ENCODE peak calls at places on chromosomes 7 and 10, in seven cellular contexts. D is endothelial cell, Z is mucosa of gallbladder, J is brain microvascular endothelial cell, M is activated T-cell treated with anti-CD3 and anti-CD28 coated beads for 1 hour, L is AG04449, Y is fibroblast of pulmonary artery. W is an unnamed sample.

GRCh38 chr10:103130910-103131309 is 62.2 kb downstream of the NT5C2 start:
- DNase-seq in D (no peak), Z (no peak), J (no peak), L (no peak), M (no peak), Y (no peak), W (no peak)

GRCh38 chr7:44979481-44980392 is 922 bp upstream of the MYO1G start:
- DNase-seq in Z (no peak), Y (no peak), J (no peak), M (no peak), D (no peak), L (no peak), W (peak; percentile 23)

GRCh38 chr10:102675887-102676616 is 31.8 kb downstream of the TRIM8 start:
- DNase-seq in Z (peak; percentile 57), M (no peak), J (peak; percentile 95), D (no peak), L (peak; percentile 95), Y (peak; percentile 89), W (peak; percentile 91)

GRCh38 chr10:131651674-131652093 is 249.1 kb upstream of the PPP2R2D start:
- DNase-seq in D (no peak), L (no peak), M (no peak), Z (no peak), Y (no peak), J (no peak), W (no peak)

GRCh38 chr10:18340496-18341051 is 200.3 kb downstream of the CACNB2 start:
- DNase-seq in M (no peak), Z (no peak), J (peak; percentile 31), L (no peak), D (no peak), Y (peak; percentile 15), W (peak; percentile 50)

GRCh38 chr10:122291739-122292138 is 20.6 kb downstream of the BTBD16 start:
- DNase-seq in Y (no peak), Z (no peak), D (no peak), L (no peak), M (no peak), J (no peak), W (no peak)

GRCh38 chr7:127974611-127975010 is 56.6 kb downstream of the LRRC4 start:
- DNase-seq in M (no peak), Y (no peak), Z (no peak), D (no peak), L (no peak), J (no peak), W (no peak)

GRCh38 chr7:57867884-57868701 is 418.1 kb downstream of the ZNF716 start:
- DNase-seq in M (no peak), D (no peak), J (no peak), Z (no peak), L (no peak), Y (peak; percentile 2), W (no peak)

GRCh38 chr10:35386594-35387174 is 50.4 kb downstream of the CCNY start:
- DNase-seq in L (no peak), J (peak; percentile 46), D (no peak), Y (peak; percentile 82), Z (peak; percentile 52), M (no peak), W (peak; percentile 53)

GRCh38 chr7:157097569-157097968 is 41.2 kb upstream of the UBE3C start:
- DNase-seq in D (no peak), Z (no peak), M (no peak), L (no peak), J (no peak), Y (no peak), W (no peak)

GRCh38 chr10:66838656-66839055 is 87.2 kb upstream of the LRRTM3 start:
- DNase-seq in D (no peak), J (no peak), L (no peak), M (no peak), Y (no peak), Z (no peak), W (no peak)

GRCh38 chr7:93442478-93443224 is 131.9 kb downstream of the CALCR start:
- DNase-seq in D (peak; percentile 61), Y (peak; percentile 52), Z (no peak), L (no peak), J (peak; percentile 43), M (no peak), W (peak; percentile 17)

GRCh38 chr10:122073508-122073907 is 84.5 kb downstream of the TACC2 start:
- DNase-seq in L (no peak), Z (no peak), Y (no peak), D (no peak), J (no peak), M (no peak), W (no peak)

GRCh38 chr7:135077642-135078041 is 70.2 kb upstream of the TMEM140 start:
- DNase-seq in L (no peak), D (no peak), Y (no peak), Z (no peak), J (no peak), M (no peak), W (no peak)

GRCh38 chr10:120426306-120426705 is 30.7 kb upstream of the PLPP4 start:
- DNase-seq in J (peak; percentile 43), M (no peak), L (no peak), D (no peak), Z (no peak), Y (peak; percentile 49), W (no peak)

GRCh38 chr10:110444009-110444347 is 53.7 kb upstream of the DUSP5 start:
- DNase-seq in M (no peak), D (no peak), L (no peak), J (no peak), Z (no peak), Y (no peak), W (no peak)

GRCh38 chr7:82481499-82482097 is 38.0 kb upstream of the CACNA2D1 start:
- DNase-seq in D (no peak), Y (peak; percentile 57), M (no peak), L (no peak), J (no peak), Z (no peak), W (peak; percentile 17)

GRCh38 chr7:121107923-121108498 is 119.5 kb downstream of the CPED1 start:
- DNase-seq in M (no peak), Z (no peak), L (peak; percentile 19), J (peak; percentile 44), Y (peak; percentile 86), D (peak; percentile 9), W (peak; percentile 55)

GRCh38 chr7:130894146-130895005 is 160.4 kb upstream of the KLF14 start:
- DNase-seq in Z (no peak), J (no peak), D (no peak), L (no peak), Y (no peak), M (no peak), W (peak; percentile 72)

GRCh38 chr10:53325073-53325472 is 552.5 kb upstream of the MBL2 start:
- DNase-seq in L (no peak), Z (no peak), D (no peak), Y (peak; percentile 36), J (peak; percentile 31), M (no peak), W (peak; percentile 51)

GRCh38 chr10:128964100-128964403 is 503.0 kb upstream of the MGMT start:
- DNase-seq in J (no peak), D (no peak), L (no peak), Y (no peak), Z (no peak), M (no peak), W (no peak)

GRCh38 chr7:154967581-154967980 is 35.3 kb downstream of the PAXIP1 start:
- DNase-seq in J (no peak), L (no peak), M (no peak), Z (no peak), Y (no peak), D (no peak), W (no peak)

GRCh38 chr7:1087952-1088920 is at the start of gene GPER1:
- DNase-seq in L (no peak), J (no peak), Y (peak; percentile 56), D (no peak), M (no peak), Z (peak; percentile 45), W (peak; percentile 62)

GRCh38 chr10:126917975-126918908 is 13.0 kb downstream of the DOCK1 start:
- DNase-seq in J (no peak), Z (no peak), L (no peak), Y (no peak), D (no peak), M (no peak), W (no peak)

GRCh38 chr10:48610585-48611093 is 5.8 kb upstream of the ARHGAP22 start:
- DNase-seq in J (no peak), M (no peak), L (no peak), Y (no peak), D (no peak), Z (peak; percentile 6), W (no peak)

GRCh38 chr10:73653701-73654100 is 2.1 kb downstream of the SYNPO2L start:
- DNase-seq in D (no peak), M (no peak), J (peak; percentile 34), L (no peak), Z (no peak), Y (peak; percentile 50), W (peak; percentile 40)

GRCh38 chr10:71347587-71348395 is 28.7 kb downstream of the SLC29A3 start:
- DNase-seq in L (no peak), Z (peak; percentile 58), J (no peak), M (no peak), Y (no peak), D (no peak), W (no peak)

GRCh38 chr7:117946201-117946633 is 73.0 kb upstream of the CTTNBP2 start:
- DNase-seq in J (peak; percentile 35), Z (no peak), L (no peak), Y (no peak), M (no peak), D (no peak), W (peak; percentile 24)

GRCh38 chr7:141550694-141551079 is 523 bp upstream of the AGK start:
- DNase-seq in M (no peak), J (no peak), D (peak; percentile 5), Z (no peak), Y (no peak), L (no peak), W (no peak)

GRCh38 chr10:113473851-113474250 is 79.0 kb upstream of the HABP2 start:
- DNase-seq in L (peak; percentile 19), M (no peak), D (no peak), Y (no peak), Z (no peak), J (no peak), W (no peak)

GRCh38 chr7:41886906-41887311 is 184.0 kb upstream of the INHBA start:
- DNase-seq in Z (peak; percentile 27), J (peak; percentile 96), D (no peak), M (no peak), L (peak; percentile 96), Y (peak; percentile 95), W (peak; percentile 99)

GRCh38 chr7:98300595-98301372 is 19.3 kb downstream of the BRI3 start:
- DNase-seq in Y (no peak), L (no peak), M (no peak), D (no peak), J (no peak), Z (peak; percentile 50), W (no peak)

GRCh38 chr10:91613411-91614253 is 19.2 kb downstream of the PPP1R3C start:
- DNase-seq in Y (peak; percentile 77), Z (no peak), J (peak; percentile 98), L (peak; percentile 96), D (no peak), M (no peak), W (peak; percentile 96)